ENCODE peak calls at places on chromosomes 3 and 15, in nine cellular contexts. Y is H1; P is HT1080; O is head of caudate nucleus; J is activated CD8-positive, alpha-beta memory T cell treated with anti-CD3 and anti-CD28 coated beads, Interleukin-2, amount 10 ng/mL, durations not matched to agents 7 days and 5 days; R is pons; U is mucosa of descending colon; Q is CD8-positive, alpha-beta memory T cell; K is stimulated activated CD8-positive, alpha-beta memory T cell treated with anti-CD3 and anti-CD28 coated beads, Interleukin-15, amount 100 ng/mL, for 48 hours. E is an unnamed sample.

GRCh38 chr15:70345251-70346019 is 247.7 kb upstream of the TLE3 start:
- DNase-seq in K (no peak), O (no peak), Y (peak), U (no peak), J (no peak), Q (no peak), R (no peak), P (no peak), E (no peak)

GRCh38 chr3:183434503-183434902 is 6.1 kb upstream of the MCF2L2 start:
- DNase-seq in Q (no peak), P (no peak), O (no peak), R (no peak), K (no peak), J (no peak), Y (no peak), U (no peak), E (no peak)

GRCh38 chr3:119636891-119637611 is 23.3 kb downstream of the POPDC2 start:
- DNase-seq in O (no peak), U (no peak), J (no peak), Q (no peak), K (no peak), P (no peak), Y (no peak), R (no peak), E (no peak)

GRCh38 chr15:38809621-38810020 is 245.0 kb upstream of the RASGRP1 start:
- DNase-seq in J (no peak), O (no peak), K (no peak), R (no peak), Q (no peak), U (no peak), Y (no peak), P (no peak), E (peak)

GRCh38 chr3:64344721-64345207 is 119.5 kb upstream of the PRICKLE2 start:
- DNase-seq in J (no peak), R (no peak), U (no peak), Y (no peak), P (peak), K (no peak), O (no peak), Q (no peak), E (peak)

GRCh38 chr3:21634112-21634511 is 116.9 kb downstream of the ZNF385D start:
- DNase-seq in K (no peak), Q (no peak), P (no peak), U (no peak), O (no peak), R (no peak), J (no peak), Y (no peak), E (no peak)

GRCh38 chr3:194194051-194194756 is 58.3 kb downstream of the HES1 start:
- DNase-seq in J (no peak), Q (no peak), P (no peak), O (no peak), U (no peak), R (no peak), K (no peak), Y (no peak), E (no peak)

GRCh38 chr3:122893754-122894668 is 99.1 kb downstream of the SLC49A4 start:
- DNase-seq in Q (no peak), P (no peak), O (no peak), K (no peak), J (no peak), Y (no peak), U (no peak), R (no peak), E (peak)

GRCh38 chr3:94173667-94174434 is 111.0 kb downstream of the NSUN3 start:
- DNase-seq in P (peak), Q (no peak), Y (no peak), U (no peak), R (no peak), J (no peak), K (no peak), O (no peak), E (no peak)

GRCh38 chr3:55877703-55878102 is 390.6 kb upstream of the WNT5A start:
- DNase-seq in Y (no peak), P (peak), K (no peak), R (no peak), J (no peak), Q (no peak), O (no peak), U (no peak), E (peak)

GRCh38 chr3:147157629-147158028 is 248.7 kb downstream of the ZIC4 start:
- DNase-seq in J (no peak), K (no peak), Q (no peak), R (no peak), Y (no peak), P (no peak), U (no peak), O (no peak), E (no peak)

GRCh38 chr15:74571191-74571590 is 30.2 kb downstream of the ARID3B start:
- DNase-seq in K (no peak), Y (no peak), O (no peak), J (no peak), P (no peak), U (no peak), Q (no peak), R (no peak), E (no peak)

GRCh38 chr3:133836497-133837158 is 31.0 kb downstream of the SRPRB start:
- DNase-seq in Q (no peak), U (no peak), J (no peak), R (no peak), P (no peak), K (no peak), O (no peak), Y (no peak), E (no peak)

GRCh38 chr3:162641869-162642350 is 1145.3 kb downstream of the OTOL1 start:
- DNase-seq in J (no peak), O (no peak), K (no peak), P (no peak), Y (no peak), Q (no peak), U (no peak), R (no peak), E (no peak)

GRCh38 chr15:90266061-90266431 is 574 bp downstream of the NGRN start:
- DNase-seq in O (peak), U (peak), K (peak), J (peak), Q (peak), P (no peak), Y (peak), R (peak), E (peak)